ENCODE peak calls at places on chromosomes 13 and 19, in ten cellular contexts. Z is breast epithelium, E is H1, G is adrenal gland, S is body of pancreas, N is thyroid gland, O is A549, U is HCT116, F is spleen, X is Peyer's patch. D is an unnamed sample.

GRCh38 chr19:10431254-10431942 is 11.1 kb downstream of the PDE4A start:
- DNase-seq in S (peak), N (peak), Z (no peak), U (no peak), X (no peak), E (peak), G (peak), F (no peak), O (no peak), D (no peak)

GRCh38 chr13:106318941-106319411 is 216.5 kb downstream of the EFNB2 start:
- DNase-seq in S (no peak), X (no peak), G (no peak), E (no peak), U (peak), N (peak), Z (no peak), F (no peak), O (peak), D (no peak)

GRCh38 chr13:72163671-72164070 is 296.7 kb upstream of the DACH1 start:
- DNase-seq in X (no peak), F (no peak), U (no peak), E (no peak), Z (no peak), S (no peak), G (peak), O (no peak), N (no peak), D (no peak)

GRCh38 chr13:94232956-94233355 is 246.5 kb downstream of the DCT start:
- DNase-seq in E (no peak), G (no peak), U (no peak), O (no peak), N (no peak), S (no peak), Z (no peak), X (no peak), F (no peak), D (no peak)

GRCh38 chr13:37446503-37446902 is 152.1 kb downstream of the POSTN start:
- DNase-seq in F (no peak), S (peak), O (no peak), E (no peak), Z (no peak), X (no peak), U (no peak), G (no peak), N (no peak), D (no peak)

GRCh38 chr19:28847468-28847867 is 365.5 kb downstream of the UQCRFS1 start:
- DNase-seq in O (no peak), X (no peak), G (no peak), E (no peak), S (no peak), Z (no peak), N (no peak), U (no peak), F (no peak), D (no peak)

GRCh38 chr19:12840091-12841079 is 2.1 kb downstream of the MAST1 start:
- DNase-seq in Z (peak), F (no peak), G (peak), E (peak), O (no peak), S (peak), X (peak), U (peak), N (peak), D (peak)

GRCh38 chr13:109336730-109337129 is 449.7 kb downstream of the IRS2 start:
- DNase-seq in N (peak), U (no peak), O (no peak), S (no peak), F (no peak), Z (no peak), G (no peak), E (no peak), X (no peak), D (no peak)

GRCh38 chr13:102769679-102770078 is 3.9 kb downstream of the TEX30 start:
- DNase-seq in O (no peak), Z (no peak), N (no peak), U (no peak), X (no peak), E (no peak), S (no peak), F (no peak), G (no peak), D (no peak)

GRCh38 chr19:38265213-38265861 is 964 bp downstream of the SPINT2 start:
- DNase-seq in Z (peak), U (no peak), G (no peak), E (no peak), S (peak), N (peak), F (no peak), O (peak), X (peak), D (peak)

GRCh38 chr19:30626567-30626966 is 254.4 kb downstream of the ZNF536 start:
- DNase-seq in U (no peak), Z (no peak), E (no peak), X (no peak), G (no peak), F (no peak), S (no peak), N (no peak), O (no peak), D (no peak)

GRCh38 chr13:33554919-33555791 is 262.8 kb upstream of the RFC3 start:
- DNase-seq in S (no peak), X (no peak), F (no peak), U (no peak), E (no peak), O (no peak), Z (no peak), N (no peak), G (no peak), D (no peak)

GRCh38 chr13:36297600-36298338 is at the start of gene CCDC169:
- DNase-seq in F (peak), G (peak), U (no peak), N (peak), O (peak), E (peak), S (peak), Z (peak), X (peak), D (peak)

GRCh38 chr19:17328517-17329060 is 6.1 kb downstream of the ANO8 start:
- DNase-seq in S (no peak), F (no peak), O (no peak), N (no peak), U (no peak), G (no peak), Z (no peak), X (no peak), E (peak), D (no peak)

GRCh38 chr13:72521965-72522661 is 205.3 kb downstream of the MZT1 start:
- DNase-seq in F (no peak), X (no peak), G (peak), U (no peak), E (no peak), S (no peak), N (no peak), O (no peak), Z (no peak), D (no peak)

GRCh38 chr13:49652691-49653305 is 24.5 kb downstream of the ARL11 start:
- DNase-seq in U (peak), F (no peak), E (peak), O (peak), N (peak), Z (no peak), X (no peak), S (peak), G (peak), D (peak)

GRCh38 chr13:76286178-76286577 is 600.0 kb downstream of the KCTD12 start:
- DNase-seq in Z (no peak), N (no peak), S (no peak), E (no peak), O (no peak), X (no peak), F (no peak), G (no peak), U (no peak), D (peak)

GRCh38 chr19:14719162-14719561 is 29.3 kb downstream of the ZNF333 start:
- DNase-seq in N (no peak), O (no peak), E (no peak), U (no peak), S (no peak), X (no peak), G (no peak), Z (no peak), F (no peak), D (no peak)

GRCh38 chr19:14718522-14719113 is 28.8 kb downstream of the ZNF333 start:
- DNase-seq in S (no peak), U (no peak), E (no peak), G (no peak), O (no peak), N (no peak), Z (no peak), F (no peak), X (no peak), D (no peak)

GRCh38 chr19:14722127-14722526 is 32.3 kb downstream of the ZNF333 start:
- DNase-seq in Z (no peak), S (no peak), N (no peak), F (no peak), O (no peak), X (no peak), E (no peak), U (no peak), G (no peak), D (no peak)
- H3K4me3 ChIP-seq in Z (no peak), S (no peak), N (no peak), F (no peak), O (no peak), X (no peak), E (no peak), U (no peak), G (no peak), D (no peak)

GRCh38 chr13:46149272-46150133 is 32.5 kb downstream of the LCP1 start:
- DNase-seq in E (no peak), X (no peak), F (no peak), O (no peak), Z (no peak), N (no peak), G (no peak), U (no peak), S (no peak), D (no peak)
- TF ChIP-seq POLR2A in E (no peak), X (no peak), F (no peak), O (no peak), Z (no peak), N (no peak), G (no peak), U (no peak), S (no peak), D (no peak)

GRCh38 chr19:41956621-41957020 is 2.5 kb downstream of the RABAC1 start:
- DNase-seq in Z (no peak), G (no peak), N (no peak), F (peak), S (no peak), O (no peak), E (no peak), U (no peak), X (peak), D (no peak)
- H3K4me3 ChIP-seq in Z (no peak), G (no peak), N (no peak), F (no peak), S (no peak), O (no peak), E (no peak), U (no peak), X (peak), D (no peak)

DNA sequence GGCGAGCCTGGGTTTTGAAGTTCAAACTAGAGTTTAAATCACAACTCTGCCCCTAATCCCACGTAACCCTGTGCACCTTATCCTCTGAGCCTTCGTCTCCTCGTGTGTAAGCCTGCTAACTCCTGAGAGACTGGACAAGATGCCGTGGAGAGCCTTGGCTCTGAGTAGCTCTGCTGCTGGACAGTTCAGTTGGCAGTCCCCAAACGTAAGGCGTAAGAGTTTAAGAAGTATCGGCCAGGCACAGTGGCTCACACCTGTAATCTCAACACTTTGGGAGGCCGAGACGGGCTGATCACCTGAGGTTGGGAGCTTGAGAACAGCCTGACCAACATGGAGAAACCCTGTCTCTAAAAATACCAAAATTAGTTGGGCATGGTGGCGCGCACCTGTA is 4.7 kb upstream of the CD79A start:
- DNase-seq in S (no peak), E (no peak), Z (no peak), F (no peak), O (no peak), G (no peak), U (no peak), X (no peak), N (no peak), D (no peak)
- TF ChIP-seq POLR2A in S (no peak), E (peak), Z (no peak), F (no peak), O (no peak), G (no peak), U (no peak), X (no peak), N (no peak), D (no peak)

GRCh38 chr13:42379241-42379640 is 107.3 kb downstream of the AKAP11 start:
- DNase-seq in Z (no peak), O (no peak), X (no peak), S (no peak), F (no peak), N (no peak), U (no peak), E (no peak), G (no peak), D (no peak)

GRCh38 chr13:42381165-42381425 is 109.1 kb downstream of the AKAP11 start:
- DNase-seq in Z (no peak), N (no peak), O (no peak), U (no peak), F (no peak), G (no peak), S (no peak), X (no peak), E (no peak), D (no peak)

GRCh38 chr13:42377640-42378382 is 105.9 kb downstream of the AKAP11 start:
- DNase-seq in U (no peak), S (no peak), F (no peak), Z (no peak), N (no peak), O (no peak), G (no peak), E (no peak), X (no peak), D (no peak)

GRCh38 chr13:42378383-42378780 is 106.4 kb downstream of the AKAP11 start:
- DNase-seq in F (no peak), S (no peak), Z (no peak), E (no peak), U (no peak), G (no peak), X (no peak), O (no peak), N (no peak), D (no peak)

GRCh38 chr13:42380420-42381164 is 108.6 kb downstream of the AKAP11 start:
- DNase-seq in E (no peak), U (no peak), O (no peak), S (no peak), G (no peak), Z (no peak), X (no peak), N (no peak), F (peak), D (no peak)
- H3K4me3 ChIP-seq in E (no peak), U (no peak), O (no peak), S (no peak), G (no peak), Z (no peak), X (no peak), N (no peak), F (no peak), D (no peak)

GRCh38 chr19:6273701-6274601 is 5.8 kb downstream of the MLLT1 start:
- DNase-seq in E (no peak), X (no peak), G (peak), Z (peak), U (no peak), S (peak), O (no peak), F (peak), N (peak), D (peak)
- TF ChIP-seq POLR2A in E (no peak), X (no peak), G (peak), Z (no peak), U (no peak), S (peak), O (no peak), F (no peak), N (no peak), D (no peak)

GRCh38 chr13:113184568-113185440 is 23.7 kb downstream of the PCID2 start:
- DNase-seq in O (no peak), S (no peak), X (no peak), F (no peak), N (no peak), U (no peak), Z (no peak), E (no peak), G (no peak), D (no peak)

GRCh38 chr13:113183450-113184129 is 24.9 kb downstream of the PCID2 start:
- DNase-seq in X (no peak), E (no peak), Z (no peak), O (no peak), N (no peak), G (no peak), U (no peak), S (no peak), F (no peak), D (no peak)

GRCh38 chr13:113187263-113187669 is 21.2 kb downstream of the PCID2 start:
- DNase-seq in X (no peak), E (no peak), N (peak), Z (no peak), U (peak), S (peak), O (peak), G (peak), F (no peak), D (no peak)

GRCh38 chr13:113187905-113188595 is 20.4 kb downstream of the PCID2 start:
- DNase-seq in S (no peak), Z (no peak), X (no peak), N (no peak), U (no peak), E (no peak), F (no peak), G (no peak), O (no peak), D (no peak)

DNA sequence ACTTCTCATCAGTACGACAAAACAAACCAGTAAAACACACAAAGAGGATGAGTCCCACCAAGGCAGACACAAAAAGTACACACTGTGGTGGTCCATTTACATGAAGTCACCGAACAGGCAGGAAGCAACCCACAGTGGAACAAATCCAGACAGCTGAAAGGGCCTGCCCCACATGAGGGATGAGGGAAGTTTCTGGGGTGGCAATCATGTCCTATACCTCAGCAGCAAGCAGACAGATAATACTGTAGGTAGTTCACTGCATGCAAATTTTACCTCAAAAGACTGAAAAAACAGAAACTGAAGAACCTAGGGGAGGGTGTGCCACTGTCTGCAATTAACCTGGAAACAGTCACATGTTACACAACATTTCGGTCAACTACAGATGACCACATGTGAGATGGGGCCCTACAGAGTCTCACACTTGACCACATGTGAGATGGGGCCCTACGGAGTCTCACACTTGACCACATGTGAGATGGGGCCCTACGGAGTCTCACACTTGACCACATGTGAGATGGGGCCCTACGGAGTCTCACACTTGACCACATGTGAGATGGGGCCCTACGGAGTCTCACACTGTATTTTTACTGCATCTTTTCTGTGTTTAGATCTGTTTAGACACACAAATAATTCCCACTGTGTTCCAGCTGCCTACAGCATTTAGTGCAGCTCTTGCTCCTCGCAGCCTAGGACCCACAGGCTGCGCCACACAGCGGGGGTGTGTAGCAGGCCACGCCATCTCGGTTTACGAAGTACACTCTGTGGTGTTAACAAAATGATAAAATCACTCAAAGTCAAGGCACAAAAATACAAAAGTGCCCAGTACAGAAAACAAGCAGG is 22.2 kb downstream of the PCID2 start:
- DNase-seq in X (no peak), S (no peak), U (no peak), G (no peak), Z (no peak), E (no peak), F (no peak), O (no peak), N (no peak), D (no peak)
- H3K4me3 ChIP-seq in X (no peak), S (no peak), U (no peak), G (no peak), Z (no peak), E (no peak), F (no peak), O (peak), N (no peak), D (no peak)

GRCh38 chr19:1496714-1497577 is 6.0 kb downstream of the REEP6 start:
- DNase-seq in U (no peak), N (no peak), G (no peak), O (no peak), Z (no peak), S (no peak), E (no peak), X (no peak), F (no peak), D (peak)
- TF ChIP-seq POLR2A in U (no peak), N (no peak), G (no peak), O (no peak), Z (no peak), S (no peak), E (no peak), X (no peak), F (no peak), D (no peak)

DNA sequence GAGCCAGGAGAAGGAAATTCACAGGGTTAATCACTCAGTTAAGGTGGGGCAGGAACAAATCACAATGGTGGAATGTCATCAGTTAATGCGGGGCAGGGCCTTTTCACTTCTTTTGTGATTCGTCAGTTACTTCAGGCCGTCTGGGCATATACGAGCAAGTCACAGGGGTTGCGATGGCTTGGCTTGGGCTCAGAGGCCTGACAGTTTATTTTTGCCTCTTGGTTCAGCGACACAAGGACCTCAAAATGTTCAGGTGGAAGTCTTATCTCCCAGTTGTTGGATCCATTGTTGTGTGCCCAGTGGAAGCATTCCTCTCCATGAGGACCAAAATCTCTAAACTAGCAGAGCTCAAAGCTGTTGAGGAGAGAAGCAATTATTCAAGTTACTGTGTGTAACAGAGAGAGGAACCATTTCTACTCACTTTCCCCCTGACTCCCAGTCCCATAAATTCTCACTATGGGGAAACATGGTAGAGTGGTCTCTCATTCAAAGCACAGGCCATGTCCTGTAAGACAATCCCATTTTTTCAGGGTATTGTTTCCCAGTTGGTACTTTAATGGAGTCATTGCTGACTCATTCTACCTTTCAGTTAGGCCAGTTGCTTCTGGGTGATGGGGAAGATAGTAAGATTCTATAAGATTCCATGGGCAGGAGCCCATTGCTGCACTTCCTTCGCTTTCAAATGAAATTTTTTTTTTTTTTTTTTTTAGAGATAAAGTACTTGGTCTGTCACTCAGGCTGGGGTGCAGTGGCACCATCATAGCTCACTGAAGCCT is 8.8 kb upstream of the COX7A1 start:
- DNase-seq in X (no peak), E (no peak), F (peak), G (no peak), U (no peak), S (no peak), Z (no peak), N (no peak), O (no peak), D (no peak)
- H3K4me3 ChIP-seq in X (no peak), E (no peak), F (no peak), G (no peak), U (no peak), S (no peak), Z (no peak), N (no peak), O (no peak), D (no peak)

D was measured in testis.